ENCODE peak calls at places on chromosomes 6 and 20, in seven cellular contexts. I is foreskin fibroblast; T is astrocyte of the cerebellum; R is CD8-positive, alpha-beta T cell; J is HCT116; A is NCI-H345; N is breast epithelium. W is an unnamed sample.

GRCh38 chr6:44009425-44010321 is 117.6 kb downstream of the MRPL14 start:
- DNase-seq in I (no peak), T (no peak), N (no peak), J (no peak), A (peak), R (no peak), W (peak)

GRCh38 chr6:45191414-45191813 is 136.7 kb upstream of the RUNX2 start:
- DNase-seq in N (no peak), I (no peak), T (no peak), R (no peak), A (no peak), J (no peak), W (no peak)

GRCh38 chr6:75109757-75110156 is 96.1 kb downstream of the COL12A1 start:
- DNase-seq in T (no peak), N (no peak), A (no peak), I (no peak), J (no peak), R (no peak), W (no peak)

GRCh38 chr20:50096237-50096636 is 16.7 kb downstream of the UBE2V1 start:
- DNase-seq in T (no peak), A (no peak), R (no peak), I (no peak), N (no peak), J (no peak), W (no peak)

GRCh38 chr6:27897580-27898206 is 14.5 kb downstream of the OR2B2 start:
- DNase-seq in T (no peak), A (no peak), I (no peak), N (no peak), R (no peak), J (no peak), W (no peak)

GRCh38 chr6:168133186-168133585 is 54.2 kb upstream of the FRMD1 start:
- DNase-seq in J (no peak), T (peak), R (no peak), N (peak), A (no peak), I (peak), W (no peak)

GRCh38 chr6:170280689-170281045 is 10.2 kb downstream of the DLL1 start:
- DNase-seq in R (no peak), N (no peak), T (no peak), J (no peak), A (no peak), I (no peak), W (no peak)

GRCh38 chr6:159181914-159182313 is 12.7 kb downstream of the FNDC1 start:
- DNase-seq in I (no peak), R (no peak), T (no peak), J (no peak), A (no peak), N (no peak), W (no peak)

GRCh38 chr6:165646484-165646883 is 16.6 kb downstream of the PDE10A start:
- DNase-seq in J (no peak), I (no peak), N (no peak), R (no peak), A (no peak), T (no peak), W (no peak)

GRCh38 chr6:71246596-71246995 is 42.0 kb upstream of the OGFRL1 start:
- DNase-seq in T (no peak), J (no peak), I (no peak), R (no peak), N (no peak), A (no peak), W (no peak)

GRCh38 chr20:47075263-47075662 is 180.6 kb downstream of the EYA2 start:
- DNase-seq in I (no peak), T (no peak), N (no peak), J (no peak), R (no peak), A (no peak), W (no peak)

GRCh38 chr6:81683928-81684327 is 68.6 kb downstream of the TENT5A start:
- DNase-seq in N (no peak), R (no peak), A (no peak), I (peak), J (no peak), T (no peak), W (no peak)

GRCh38 chr6:151539506-151540268 is 45.9 kb downstream of the CCDC170 start:
- DNase-seq in R (no peak), A (no peak), N (no peak), I (no peak), J (no peak), T (no peak), W (no peak)

GRCh38 chr20:25309395-25310267 is 61.7 kb downstream of the PYGB start:
- DNase-seq in T (no peak), A (no peak), I (peak), N (no peak), J (peak), R (no peak), W (no peak)

GRCh38 chr6:113172531-113172966 is 684.6 kb upstream of the MARCKS start:
- DNase-seq in J (no peak), T (no peak), R (no peak), I (no peak), N (no peak), A (peak), W (peak)

GRCh38 chr20:46285072-46285471 is 23.2 kb downstream of the CDH22 start:
- DNase-seq in I (no peak), R (no peak), J (no peak), T (no peak), A (no peak), N (no peak), W (no peak)

GRCh38 chr20:3239026-3239866 is at the start of gene SLC4A11:
- DNase-seq in T (no peak), J (peak), N (no peak), A (peak), R (no peak), I (peak), W (peak)

GRCh38 chr6:125829433-125829832 is 38.7 kb downstream of the NCOA7 start:
- DNase-seq in A (no peak), N (no peak), I (no peak), J (no peak), T (no peak), R (no peak), W (no peak)

GRCh38 chr20:34892671-34893070 is 16.3 kb downstream of the ACSS2 start:
- DNase-seq in J (no peak), N (no peak), I (no peak), A (no peak), T (no peak), R (no peak), W (no peak)

GRCh38 chr6:47737406-47737805 is 39.0 kb downstream of the ADGRF4 start:
- DNase-seq in R (no peak), A (no peak), J (no peak), I (no peak), N (no peak), T (no peak), W (no peak)

GRCh38 chr6:116929825-116930224 is 52.8 kb downstream of the RFX6 start:
- DNase-seq in T (no peak), J (no peak), A (no peak), R (no peak), I (no peak), N (no peak), W (no peak)

GRCh38 chr6:17013701-17014100 is 88.1 kb upstream of the STMND1 start:
- DNase-seq in T (peak), I (peak), R (no peak), A (no peak), N (no peak), J (no peak), W (no peak)

GRCh38 chr20:5592823-5593761 is 157.1 kb upstream of the SHLD1 start:
- DNase-seq in J (no peak), A (no peak), N (no peak), R (no peak), T (no peak), I (no peak), W (no peak)

GRCh38 chr6:20873425-20874190 is 339.4 kb downstream of the CDKAL1 start:
- DNase-seq in I (peak), T (no peak), J (no peak), A (no peak), N (no peak), R (no peak), W (no peak)

GRCh38 chr6:131952886-131953509 is 1.8 kb upstream of the CCN2 start:
- DNase-seq in N (no peak), T (no peak), R (no peak), I (no peak), A (no peak), J (no peak), W (no peak)

GRCh38 chr6:31663961-31664789 is 622 bp downstream of the GPANK1 start:
- DNase-seq in A (no peak), T (peak), J (no peak), N (no peak), I (peak), R (no peak), W (peak)

GRCh38 chr6:101294676-101295075 is 98.8 kb upstream of the GRIK2 start:
- DNase-seq in T (peak), N (no peak), A (no peak), R (no peak), I (peak), J (no peak), W (no peak)

GRCh38 chr20:53706511-53707031 is 112.9 kb upstream of the ZNF217 start:
- DNase-seq in T (no peak), N (no peak), R (no peak), A (no peak), J (no peak), I (peak), W (no peak)

GRCh38 chr6:43436577-43437282 is 9.4 kb downstream of the ABCC10 start:
- DNase-seq in R (no peak), J (no peak), I (peak), T (peak), N (peak), A (no peak), W (no peak)

GRCh38 chr20:217266-217665 is 9.8 kb upstream of the DEFB129 start:
- DNase-seq in J (no peak), N (no peak), I (no peak), T (no peak), A (no peak), R (no peak), W (no peak)